ENCODE peak calls at places on chromosomes 16 and 17, in six cellular contexts. One of them, this sample, is unnamed.

GRCh38 chr17:28398280-28398981 is 7.6 kb downstream of the SLC46A1 start:
- DNase-seq in NCI-H2081: no peak
- DNase-seq in EH: peak
- DNase-seq in ovary: no peak
- DNase-seq in amniotic stem cell: no peak
- DNase-seq in transverse colon: no peak
- DNase-seq in this sample: peak

GRCh38 chr17:42531455-42532354 is 4.3 kb upstream of the NAGLU start:
- DNase-seq in ovary: no peak
- DNase-seq in NCI-H2081: peak
- DNase-seq in EH: peak
- DNase-seq in amniotic stem cell: no peak
- DNase-seq in transverse colon: peak
- DNase-seq in this sample: peak

GRCh38 chr17:61766520-61766919 is 96.8 kb downstream of the BRIP1 start:
- DNase-seq in amniotic stem cell: peak
- DNase-seq in transverse colon: no peak
- DNase-seq in EH: peak
- DNase-seq in ovary: no peak
- DNase-seq in NCI-H2081: no peak
- DNase-seq in this sample: no peak

GRCh38 chr17:78628547-78629435 is 51.6 kb upstream of the DNAH17 start:
- DNase-seq in EH: no peak
- DNase-seq in ovary: no peak
- DNase-seq in transverse colon: no peak
- DNase-seq in amniotic stem cell: no peak
- DNase-seq in NCI-H2081: no peak
- DNase-seq in this sample: no peak

GRCh38 chr17:75271955-75272847 is 1.2 kb upstream of the MIF4GD start:
- DNase-seq in ovary: peak
- DNase-seq in NCI-H2081: peak
- DNase-seq in amniotic stem cell: no peak
- DNase-seq in EH: peak
- DNase-seq in transverse colon: no peak
- DNase-seq in this sample: no peak

GRCh38 chr17:79008666-79009387 is 737 bp downstream of the CANT1 start:
- DNase-seq in NCI-H2081: no peak
- DNase-seq in EH: no peak
- DNase-seq in ovary: no peak
- DNase-seq in amniotic stem cell: no peak
- DNase-seq in transverse colon: no peak
- DNase-seq in this sample: no peak

GRCh38 chr16:19006446-19007315 is 22.9 kb downstream of the TMC7 start:
- DNase-seq in transverse colon: no peak
- DNase-seq in NCI-H2081: no peak
- DNase-seq in EH: no peak
- DNase-seq in amniotic stem cell: no peak
- DNase-seq in ovary: no peak
- DNase-seq in this sample: no peak

GRCh38 chr17:1686086-1686485 is 1.4 kb upstream of the PRPF8 start:
- DNase-seq in ovary: no peak
- DNase-seq in transverse colon: no peak
- DNase-seq in NCI-H2081: no peak
- DNase-seq in EH: no peak
- DNase-seq in amniotic stem cell: no peak
- DNase-seq in this sample: no peak

GRCh38 chr17:43556292-43556691 is 10.2 kb upstream of the ETV4 start:
- DNase-seq in EH: peak
- DNase-seq in transverse colon: peak
- DNase-seq in ovary: no peak
- DNase-seq in amniotic stem cell: no peak
- DNase-seq in NCI-H2081: no peak
- DNase-seq in this sample: peak

GRCh38 chr16:17070882-17071592 is 399.7 kb downstream of the XYLT1 start:
- DNase-seq in NCI-H2081: peak
- DNase-seq in transverse colon: peak
- DNase-seq in ovary: peak
- DNase-seq in amniotic stem cell: no peak
- DNase-seq in EH: no peak
- DNase-seq in this sample: peak

This sample was measured in thyroid gland.